ENCODE peak calls at places on chromosomes 3 and 15, in five cellular contexts. One of them, this sample, is unnamed.
A peak's percentile ranks its signal among the peaks of the same experiment; 100 is the strongest.

GRCh38 chr3:10798600-10799367 is 17.2 kb upstream of the SLC6A11 start:
- DNase-seq in foreskin keratinocyte: peak; percentile 22
- DNase-seq in fibroblast of mammary gland: no peak
- DNase-seq in neural crest cell: no peak
- DNase-seq in psoas muscle: no peak
- DNase-seq in this sample: no peak

GRCh38 chr3:34382859-34383258 is 584.4 kb downstream of the PDCD6IP start:
- DNase-seq in foreskin keratinocyte: peak; percentile 16
- DNase-seq in psoas muscle: no peak
- DNase-seq in fibroblast of mammary gland: no peak
- DNase-seq in neural crest cell: no peak
- DNase-seq in this sample: no peak

GRCh38 chr15:57516327-57517026 is 75.2 kb upstream of the MYZAP start:
- DNase-seq in fibroblast of mammary gland: no peak
- DNase-seq in foreskin keratinocyte: no peak
- DNase-seq in neural crest cell: no peak
- DNase-seq in psoas muscle: no peak
- DNase-seq in this sample: no peak

GRCh38 chr3:176075491-176075890 is 1121.8 kb downstream of the TBL1XR1 start:
- DNase-seq in neural crest cell: no peak
- DNase-seq in foreskin keratinocyte: no peak
- DNase-seq in fibroblast of mammary gland: no peak
- DNase-seq in psoas muscle: no peak
- DNase-seq in this sample: no peak

GRCh38 chr15:41570764-41571163 is 11.8 kb downstream of the TYRO3 start:
- DNase-seq in foreskin keratinocyte: no peak
- DNase-seq in neural crest cell: no peak
- DNase-seq in psoas muscle: no peak
- DNase-seq in fibroblast of mammary gland: no peak
- DNase-seq in this sample: peak; percentile 3

GRCh38 chr3:10992946-10993728 is 589 bp downstream of the SLC6A1 start:
- DNase-seq in foreskin keratinocyte: no peak
- DNase-seq in fibroblast of mammary gland: no peak
- DNase-seq in neural crest cell: no peak
- DNase-seq in psoas muscle: no peak
- DNase-seq in this sample: no peak

GRCh38 chr3:16179771-16180736 is 5.6 kb downstream of the GALNT15 start:
- DNase-seq in psoas muscle: no peak
- DNase-seq in foreskin keratinocyte: no peak
- DNase-seq in fibroblast of mammary gland: peak; percentile 79
- DNase-seq in neural crest cell: no peak
- DNase-seq in this sample: no peak

GRCh38 chr3:78666458-78666800 is 1101.4 kb downstream of the ROBO1 start:
- DNase-seq in psoas muscle: no peak
- DNase-seq in neural crest cell: no peak
- DNase-seq in foreskin keratinocyte: peak; percentile 78
- DNase-seq in fibroblast of mammary gland: peak; percentile 44
- DNase-seq in this sample: no peak

GRCh38 chr3:30353711-30354467 is 252.5 kb upstream of the TGFBR2 start:
- DNase-seq in fibroblast of mammary gland: no peak
- DNase-seq in foreskin keratinocyte: peak; percentile 69
- DNase-seq in psoas muscle: no peak
- DNase-seq in neural crest cell: no peak
- DNase-seq in this sample: no peak

GRCh38 chr15:79978694-79979519 is 7.9 kb upstream of the BCL2A1 start:
- DNase-seq in psoas muscle: no peak
- DNase-seq in neural crest cell: no peak
- DNase-seq in fibroblast of mammary gland: peak; percentile 90
- DNase-seq in foreskin keratinocyte: no peak
- DNase-seq in this sample: peak; percentile 56

GRCh38 chr3:130779486-130779885 is 32.9 kb upstream of the PIK3R4 start:
- DNase-seq in foreskin keratinocyte: no peak
- DNase-seq in neural crest cell: no peak
- DNase-seq in psoas muscle: no peak
- DNase-seq in fibroblast of mammary gland: no peak
- DNase-seq in this sample: no peak

GRCh38 chr15:97840501-97840900 is 120.0 kb upstream of the ARRDC4 start:
- DNase-seq in foreskin keratinocyte: no peak
- DNase-seq in fibroblast of mammary gland: no peak
- DNase-seq in psoas muscle: no peak
- DNase-seq in neural crest cell: no peak
- DNase-seq in this sample: no peak

GRCh38 chr3:127690823-127691452 is 18.2 kb downstream of the ABTB1 start:
- DNase-seq in fibroblast of mammary gland: peak; percentile 64
- DNase-seq in neural crest cell: no peak
- DNase-seq in psoas muscle: peak; percentile 61
- DNase-seq in foreskin keratinocyte: no peak
- DNase-seq in this sample: no peak

GRCh38 chr15:39618063-39618823 is 37.4 kb downstream of the THBS1 start:
- DNase-seq in neural crest cell: no peak
- DNase-seq in foreskin keratinocyte: peak; percentile 44
- DNase-seq in fibroblast of mammary gland: no peak
- DNase-seq in psoas muscle: no peak
- DNase-seq in this sample: no peak

GRCh38 chr15:51368751-51369450 is 27.4 kb downstream of the GLDN start:
- DNase-seq in neural crest cell: no peak
- DNase-seq in fibroblast of mammary gland: peak; percentile 58
- DNase-seq in foreskin keratinocyte: peak; percentile 0
- DNase-seq in psoas muscle: no peak
- DNase-seq in this sample: no peak

GRCh38 chr15:31102049-31102321 is 460 bp upstream of the TRPM1 start:
- DNase-seq in psoas muscle: no peak
- DNase-seq in foreskin keratinocyte: no peak
- DNase-seq in neural crest cell: no peak
- DNase-seq in fibroblast of mammary gland: no peak
- DNase-seq in this sample: no peak

GRCh38 chr15:38085104-38085503 is 150.7 kb downstream of the TMCO5A start:
- DNase-seq in fibroblast of mammary gland: no peak
- DNase-seq in psoas muscle: no peak
- DNase-seq in foreskin keratinocyte: no peak
- DNase-seq in neural crest cell: no peak
- DNase-seq in this sample: peak; percentile 34

GRCh38 chr3:49133226-49133951 is 539 bp upstream of the LAMB2 start:
- DNase-seq in fibroblast of mammary gland: peak; percentile 84
- DNase-seq in foreskin keratinocyte: peak; percentile 75
- DNase-seq in psoas muscle: peak; percentile 89
- DNase-seq in neural crest cell: peak; percentile 69
- DNase-seq in this sample: no peak

GRCh38 chr15:78671626-78672211 is 30.7 kb upstream of the CHRNB4 start:
- DNase-seq in neural crest cell: no peak
- DNase-seq in psoas muscle: peak; percentile 51
- DNase-seq in foreskin keratinocyte: no peak
- DNase-seq in fibroblast of mammary gland: no peak
- DNase-seq in this sample: no peak

GRCh38 chr3:30504939-30505338 is 101.5 kb upstream of the TGFBR2 start:
- DNase-seq in neural crest cell: no peak
- DNase-seq in foreskin keratinocyte: peak; percentile 64
- DNase-seq in fibroblast of mammary gland: no peak
- DNase-seq in psoas muscle: no peak
- DNase-seq in this sample: no peak

GRCh38 chr15:91852741-91853500 is 587 bp upstream of the SLCO3A1 start:
- DNase-seq in neural crest cell: peak; percentile 59
- DNase-seq in psoas muscle: peak; percentile 90
- DNase-seq in foreskin keratinocyte: no peak
- DNase-seq in fibroblast of mammary gland: peak; percentile 59
- DNase-seq in this sample: peak; percentile 71

GRCh38 chr3:31369637-31370036 is 163.1 kb upstream of the STT3B start:
- DNase-seq in fibroblast of mammary gland: peak; percentile 24
- DNase-seq in psoas muscle: no peak
- DNase-seq in foreskin keratinocyte: no peak
- DNase-seq in neural crest cell: no peak
- DNase-seq in this sample: no peak

GRCh38 chr3:144314946-144315345 is 343.3 kb downstream of the DIPK2A start:
- DNase-seq in fibroblast of mammary gland: no peak
- DNase-seq in psoas muscle: no peak
- DNase-seq in neural crest cell: no peak
- DNase-seq in foreskin keratinocyte: no peak
- DNase-seq in this sample: no peak

GRCh38 chr3:194257030-194257657 is 94.0 kb downstream of the CPN2 start:
- DNase-seq in fibroblast of mammary gland: no peak
- DNase-seq in psoas muscle: no peak
- DNase-seq in neural crest cell: no peak
- DNase-seq in foreskin keratinocyte: no peak
- DNase-seq in this sample: no peak

GRCh38 chr15:37102315-37103021 is 2.1 kb upstream of the MEIS2 start:
- DNase-seq in psoas muscle: peak; percentile 44
- DNase-seq in fibroblast of mammary gland: no peak
- DNase-seq in neural crest cell: no peak
- DNase-seq in foreskin keratinocyte: no peak
- DNase-seq in this sample: no peak

GRCh38 chr3:126646662-126647061 is 8.3 kb downstream of the TXNRD3 start:
- DNase-seq in neural crest cell: no peak
- DNase-seq in psoas muscle: no peak
- DNase-seq in foreskin keratinocyte: no peak
- DNase-seq in fibroblast of mammary gland: no peak
- DNase-seq in this sample: no peak

GRCh38 chr15:90895571-90896117 is 7.5 kb upstream of the MAN2A2 start:
- DNase-seq in psoas muscle: no peak
- DNase-seq in neural crest cell: peak; percentile 15
- DNase-seq in foreskin keratinocyte: no peak
- DNase-seq in fibroblast of mammary gland: no peak
- DNase-seq in this sample: no peak

GRCh38 chr3:45906681-45907220 is 20.4 kb downstream of the CCR9 start:
- DNase-seq in foreskin keratinocyte: no peak
- DNase-seq in fibroblast of mammary gland: peak; percentile 81
- DNase-seq in psoas muscle: peak; percentile 64
- DNase-seq in neural crest cell: no peak
- DNase-seq in this sample: no peak
- TF ChIP-seq CTCF in foreskin keratinocyte: peak; percentile 34
- TF ChIP-seq CTCF in fibroblast of mammary gland: peak; percentile 59
- TF ChIP-seq CTCF in psoas muscle: peak; percentile 34
- TF ChIP-seq CTCF in neural crest cell: no peak
- TF ChIP-seq CTCF in this sample: peak; percentile 34

GRCh38 chr3:14523792-14524191 is 16.4 kb downstream of the GRIP2 start:
- DNase-seq in psoas muscle: peak; percentile 62
- DNase-seq in neural crest cell: no peak
- DNase-seq in fibroblast of mammary gland: peak; percentile 66
- DNase-seq in foreskin keratinocyte: no peak
- DNase-seq in this sample: no peak

GRCh38 chr3:14522768-14523167 is 17.4 kb downstream of the GRIP2 start:
- DNase-seq in psoas muscle: peak; percentile 39
- DNase-seq in neural crest cell: no peak
- DNase-seq in fibroblast of mammary gland: no peak
- DNase-seq in foreskin keratinocyte: no peak
- DNase-seq in this sample: no peak

GRCh38 chr3:14524920-14525660 is 15.1 kb downstream of the GRIP2 start:
- DNase-seq in neural crest cell: no peak
- DNase-seq in psoas muscle: peak; percentile 40
- DNase-seq in foreskin keratinocyte: no peak
- DNase-seq in fibroblast of mammary gland: no peak
- DNase-seq in this sample: no peak

GRCh38 chr3:14525685-14526631 is 14.2 kb downstream of the GRIP2 start:
- DNase-seq in psoas muscle: peak; percentile 60
- DNase-seq in neural crest cell: no peak
- DNase-seq in fibroblast of mammary gland: peak; percentile 28
- DNase-seq in foreskin keratinocyte: peak; percentile 32
- DNase-seq in this sample: no peak

GRCh38 chr3:14524311-14524711 is 15.8 kb downstream of the GRIP2 start:
- DNase-seq in psoas muscle: peak; percentile 89
- DNase-seq in fibroblast of mammary gland: peak; percentile 22
- DNase-seq in neural crest cell: no peak
- DNase-seq in foreskin keratinocyte: no peak
- DNase-seq in this sample: no peak
- TF ChIP-seq CTCF in psoas muscle: no peak
- TF ChIP-seq CTCF in fibroblast of mammary gland: no peak
- TF ChIP-seq CTCF in neural crest cell: no peak
- TF ChIP-seq CTCF in foreskin keratinocyte: no peak
- TF ChIP-seq CTCF in this sample: no peak

GRCh38 chr15:64894395-64895056 is 17.2 kb upstream of the ANKDD1A start:
- DNase-seq in foreskin keratinocyte: no peak
- DNase-seq in neural crest cell: no peak
- DNase-seq in fibroblast of mammary gland: no peak
- DNase-seq in psoas muscle: peak; percentile 64
- DNase-seq in this sample: peak; percentile 78
- TF ChIP-seq CTCF in foreskin keratinocyte: no peak
- TF ChIP-seq CTCF in neural crest cell: no peak
- TF ChIP-seq CTCF in fibroblast of mammary gland: no peak
- TF ChIP-seq CTCF in psoas muscle: no peak
- TF ChIP-seq CTCF in this sample: no peak

GRCh38 chr15:26615188-26615926 is 157.5 kb downstream of the GABRB3 start:
- DNase-seq in foreskin keratinocyte: no peak
- DNase-seq in fibroblast of mammary gland: no peak
- DNase-seq in psoas muscle: no peak
- DNase-seq in neural crest cell: no peak
- DNase-seq in this sample: no peak
- TF ChIP-seq CTCF in foreskin keratinocyte: no peak
- TF ChIP-seq CTCF in fibroblast of mammary gland: no peak
- TF ChIP-seq CTCF in psoas muscle: no peak
- TF ChIP-seq CTCF in neural crest cell: no peak
- TF ChIP-seq CTCF in this sample: no peak

GRCh38 chr3:14375192-14375591 is 27.2 kb upstream of the SLC6A6 start:
- DNase-seq in foreskin keratinocyte: no peak
- DNase-seq in neural crest cell: no peak
- DNase-seq in psoas muscle: no peak
- DNase-seq in fibroblast of mammary gland: no peak
- DNase-seq in this sample: no peak
- TF ChIP-seq CTCF in foreskin keratinocyte: no peak
- TF ChIP-seq CTCF in neural crest cell: no peak
- TF ChIP-seq CTCF in psoas muscle: peak; percentile 4
- TF ChIP-seq CTCF in fibroblast of mammary gland: no peak
- TF ChIP-seq CTCF in this sample: no peak

DNA sequence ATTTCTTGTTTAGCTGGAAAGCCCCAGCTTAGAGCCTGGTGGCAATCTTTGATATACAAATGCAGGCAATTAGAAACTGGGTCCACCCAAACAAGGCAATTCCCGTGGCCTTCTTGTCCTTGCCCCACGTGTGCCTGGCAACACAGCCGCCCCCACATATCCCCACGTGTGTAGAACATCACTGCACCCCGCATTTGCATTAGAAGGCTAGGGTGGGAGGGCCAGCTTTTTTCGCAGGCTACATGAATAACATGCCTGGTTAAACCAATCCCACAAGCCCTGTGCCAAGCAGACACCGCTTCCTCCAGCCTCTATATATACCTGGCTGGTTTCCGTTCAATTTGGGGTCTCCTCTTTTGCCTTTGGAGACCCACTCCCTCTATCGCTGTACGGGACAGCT is 250.2 kb downstream of the ZNF385D start:
- DNase-seq in neural crest cell: no peak
- DNase-seq in fibroblast of mammary gland: no peak
- DNase-seq in psoas muscle: no peak
- DNase-seq in foreskin keratinocyte: no peak
- DNase-seq in this sample: no peak
- TF ChIP-seq CTCF in neural crest cell: no peak
- TF ChIP-seq CTCF in fibroblast of mammary gland: no peak
- TF ChIP-seq CTCF in psoas muscle: no peak
- TF ChIP-seq CTCF in foreskin keratinocyte: no peak
- TF ChIP-seq CTCF in this sample: no peak

GRCh38 chr3:189195302-189195701 is 23.5 kb downstream of the TPRG1 start:
- DNase-seq in foreskin keratinocyte: no peak
- DNase-seq in fibroblast of mammary gland: peak; percentile 4
- DNase-seq in neural crest cell: no peak
- DNase-seq in psoas muscle: no peak
- DNase-seq in this sample: no peak
- TF ChIP-seq CTCF in foreskin keratinocyte: peak; percentile 40
- TF ChIP-seq CTCF in fibroblast of mammary gland: peak; percentile 33
- TF ChIP-seq CTCF in neural crest cell: no peak
- TF ChIP-seq CTCF in psoas muscle: peak; percentile 20
- TF ChIP-seq CTCF in this sample: no peak

This sample was measured in GM10248.